ENCODE peak calls at places on chromosome 12, in four cellular contexts. H is GM19239; X is activated CD8-positive, alpha-beta T cell treated with anti-CD3 and anti-CD28 coated beads for 36 hours; K is NCI-H69. G is an unnamed sample.

GRCh38 chr12:97560766-97561165 is 98.2 kb downstream of the RMST start:
- DNase-seq in X (no peak), H (no peak), K (peak), G (no peak)

GRCh38 chr12:42299392-42300308 is 26.2 kb downstream of the ZCRB1 start:
- DNase-seq in K (no peak), X (peak), H (peak), G (no peak)

GRCh38 chr12:129258781-129259318 is 405.6 kb downstream of the GLT1D1 start:
- DNase-seq in X (no peak), H (no peak), K (no peak), G (no peak)

GRCh38 chr12:6603095-6603567 is 4.0 kb downstream of the CHD4 start:
- DNase-seq in K (peak), H (no peak), X (peak), G (no peak)

GRCh38 chr12:95942106-95942531 is 295 bp downstream of the CCDC38 start:
- DNase-seq in H (no peak), K (peak), X (peak), G (no peak)

GRCh38 chr12:46222642-46223041 is 46.2 kb downstream of the SLC38A1 start:
- DNase-seq in H (no peak), X (no peak), K (no peak), G (no peak)

GRCh38 chr12:110694330-110694891 is 5.5 kb upstream of the HVCN1 start:
- DNase-seq in X (no peak), H (no peak), K (no peak), G (no peak)

GRCh38 chr12:662541-663292 is 528 bp downstream of the NINJ2 start:
- DNase-seq in H (no peak), X (no peak), K (no peak), G (no peak)

GRCh38 chr12:97555547-97556200 is 93.1 kb downstream of the RMST start:
- DNase-seq in K (peak), H (no peak), X (no peak), G (no peak)

GRCh38 chr12:53862206-53862605 is 76.4 kb upstream of the HOXC13 start:
- DNase-seq in H (no peak), X (no peak), K (no peak), G (no peak)

GRCh38 chr12:122865268-122866231 is 30.3 kb downstream of the HIP1R start:
- DNase-seq in X (peak), K (peak), H (peak), G (no peak)

GRCh38 chr12:111687255-111687654 is 1.4 kb downstream of the ACAD10 start:
- DNase-seq in K (peak), X (peak), H (peak), G (no peak)

GRCh38 chr12:124527861-124528561 is 39.4 kb downstream of the NCOR2 start:
- DNase-seq in K (no peak), H (no peak), X (no peak), G (no peak)

GRCh38 chr12:11836282-11836963 is 186.9 kb downstream of the ETV6 start:
- DNase-seq in H (peak), X (peak), K (no peak), G (no peak)

GRCh38 chr12:9636807-9637206 is 29.1 kb upstream of the KLRB1 start:
- DNase-seq in K (peak), X (no peak), H (no peak), G (no peak)

GRCh38 chr12:27709932-27710591 is 570 bp upstream of the MRPS35 start:
- DNase-seq in X (peak), H (no peak), K (peak), G (no peak)

GRCh38 chr12:117243488-117243887 is 53.2 kb upstream of the FBXO21 start:
- DNase-seq in X (no peak), H (no peak), K (no peak), G (no peak)

GRCh38 chr12:104740668-104741067 is 217.4 kb downstream of the SLC41A2 start:
- DNase-seq in X (peak), K (no peak), H (no peak), G (no peak)

GRCh38 chr12:6766651-6767300 is 613 bp downstream of the PTMS start:
- DNase-seq in K (peak), H (peak), X (peak), G (peak)

G was measured in mesothelial cell of epicardium.